ENCODE peak calls at places on chromosomes 4 and X, in ten cellular contexts. One of them, this sample, is unnamed. For H3K4me1, the result is how much of the 10 kb centered on the place peaks cover.

GRCh38 chr4:40909363-40909876 is 159.7 kb downstream of the NSUN7 start:
- DNase-seq in astrocyte: peak
- DNase-seq in heart right ventricle: no peak
- DNase-seq in transverse colon: no peak
- DNase-seq in tibial artery: no peak
- DNase-seq in stomach: no peak
- DNase-seq in cardiac muscle cell: peak
- DNase-seq in breast epithelium: no peak
- DNase-seq in BE2C: peak
- DNase-seq in mammary epithelial cell: peak
- DNase-seq in this sample: no peak

GRCh38 chr4:52172166-52172565 is 121.1 kb downstream of the SPATA18 start:
- DNase-seq in heart right ventricle: no peak
- DNase-seq in tibial artery: no peak
- DNase-seq in stomach: no peak
- DNase-seq in transverse colon: no peak
- DNase-seq in cardiac muscle cell: peak
- DNase-seq in mammary epithelial cell: peak
- DNase-seq in BE2C: no peak
- DNase-seq in breast epithelium: no peak
- DNase-seq in astrocyte: no peak
- DNase-seq in this sample: no peak

GRCh38 chr4:10587697-10588096 is 96.9 kb downstream of the CLNK start:
- DNase-seq in mammary epithelial cell: no peak
- DNase-seq in BE2C: no peak
- DNase-seq in transverse colon: no peak
- DNase-seq in astrocyte: peak
- DNase-seq in cardiac muscle cell: no peak
- DNase-seq in breast epithelium: no peak
- DNase-seq in stomach: no peak
- DNase-seq in heart right ventricle: no peak
- DNase-seq in tibial artery: no peak
- DNase-seq in this sample: no peak

GRCh38 chr4:90039122-90039521 is 88.1 kb upstream of the CCSER1 start:
- DNase-seq in cardiac muscle cell: no peak
- DNase-seq in stomach: no peak
- DNase-seq in heart right ventricle: no peak
- DNase-seq in breast epithelium: no peak
- DNase-seq in astrocyte: no peak
- DNase-seq in transverse colon: no peak
- DNase-seq in mammary epithelial cell: no peak
- DNase-seq in tibial artery: no peak
- DNase-seq in BE2C: no peak
- DNase-seq in this sample: no peak

GRCh38 chr4:140888059-140888458 is 131.9 kb upstream of the TBC1D9 start:
- DNase-seq in breast epithelium: no peak
- DNase-seq in heart right ventricle: no peak
- DNase-seq in transverse colon: no peak
- DNase-seq in mammary epithelial cell: no peak
- DNase-seq in astrocyte: no peak
- DNase-seq in BE2C: no peak
- DNase-seq in stomach: no peak
- DNase-seq in tibial artery: no peak
- DNase-seq in cardiac muscle cell: no peak
- DNase-seq in this sample: no peak

GRCh38 chr4:68655764-68656444 is 14.5 kb downstream of the UGT2B15 start:
- DNase-seq in BE2C: no peak
- DNase-seq in cardiac muscle cell: no peak
- DNase-seq in transverse colon: no peak
- DNase-seq in breast epithelium: no peak
- DNase-seq in heart right ventricle: no peak
- DNase-seq in astrocyte: no peak
- DNase-seq in mammary epithelial cell: no peak
- DNase-seq in tibial artery: no peak
- DNase-seq in stomach: no peak
- DNase-seq in this sample: no peak

GRCh38 chrX:126272795-126273497 is 106.9 kb upstream of the DCAF12L2 start:
- DNase-seq in tibial artery: no peak
- DNase-seq in transverse colon: no peak
- DNase-seq in cardiac muscle cell: no peak
- DNase-seq in BE2C: no peak
- DNase-seq in mammary epithelial cell: no peak
- DNase-seq in heart right ventricle: no peak
- DNase-seq in stomach: no peak
- DNase-seq in astrocyte: no peak
- DNase-seq in breast epithelium: no peak
- DNase-seq in this sample: no peak

GRCh38 chr4:82787342-82787741 is 11.3 kb downstream of the SCD5 start:
- DNase-seq in stomach: no peak
- DNase-seq in heart right ventricle: no peak
- DNase-seq in transverse colon: no peak
- DNase-seq in breast epithelium: no peak
- DNase-seq in BE2C: no peak
- DNase-seq in cardiac muscle cell: peak
- DNase-seq in mammary epithelial cell: peak
- DNase-seq in tibial artery: no peak
- DNase-seq in astrocyte: peak
- DNase-seq in this sample: no peak

GRCh38 chrX:133639726-133640125 is 224.4 kb upstream of the GPC4 start:
- DNase-seq in BE2C: no peak
- DNase-seq in mammary epithelial cell: no peak
- DNase-seq in transverse colon: no peak
- DNase-seq in breast epithelium: no peak
- DNase-seq in cardiac muscle cell: no peak
- DNase-seq in heart right ventricle: no peak
- DNase-seq in astrocyte: no peak
- DNase-seq in tibial artery: no peak
- DNase-seq in stomach: no peak
- DNase-seq in this sample: no peak

GRCh38 chr4:3077796-3078195 is 3.3 kb downstream of the HTT start:
- DNase-seq in mammary epithelial cell: no peak
- DNase-seq in tibial artery: no peak
- DNase-seq in astrocyte: no peak
- DNase-seq in stomach: no peak
- DNase-seq in breast epithelium: no peak
- DNase-seq in BE2C: no peak
- DNase-seq in heart right ventricle: no peak
- DNase-seq in cardiac muscle cell: no peak
- DNase-seq in transverse colon: no peak
- DNase-seq in this sample: no peak

GRCh38 chrX:24761306-24761705 is 67.6 kb downstream of the POLA1 start:
- DNase-seq in tibial artery: no peak
- DNase-seq in breast epithelium: no peak
- DNase-seq in cardiac muscle cell: no peak
- DNase-seq in transverse colon: no peak
- DNase-seq in BE2C: no peak
- DNase-seq in astrocyte: peak
- DNase-seq in stomach: no peak
- DNase-seq in heart right ventricle: no peak
- DNase-seq in mammary epithelial cell: no peak
- DNase-seq in this sample: no peak

GRCh38 chrX:107559506-107559905 is 68.8 kb upstream of the PRPS1 start:
- DNase-seq in astrocyte: no peak
- DNase-seq in mammary epithelial cell: no peak
- DNase-seq in transverse colon: no peak
- DNase-seq in stomach: no peak
- DNase-seq in heart right ventricle: no peak
- DNase-seq in BE2C: no peak
- DNase-seq in cardiac muscle cell: no peak
- DNase-seq in tibial artery: no peak
- DNase-seq in breast epithelium: no peak
- DNase-seq in this sample: no peak

DNA sequence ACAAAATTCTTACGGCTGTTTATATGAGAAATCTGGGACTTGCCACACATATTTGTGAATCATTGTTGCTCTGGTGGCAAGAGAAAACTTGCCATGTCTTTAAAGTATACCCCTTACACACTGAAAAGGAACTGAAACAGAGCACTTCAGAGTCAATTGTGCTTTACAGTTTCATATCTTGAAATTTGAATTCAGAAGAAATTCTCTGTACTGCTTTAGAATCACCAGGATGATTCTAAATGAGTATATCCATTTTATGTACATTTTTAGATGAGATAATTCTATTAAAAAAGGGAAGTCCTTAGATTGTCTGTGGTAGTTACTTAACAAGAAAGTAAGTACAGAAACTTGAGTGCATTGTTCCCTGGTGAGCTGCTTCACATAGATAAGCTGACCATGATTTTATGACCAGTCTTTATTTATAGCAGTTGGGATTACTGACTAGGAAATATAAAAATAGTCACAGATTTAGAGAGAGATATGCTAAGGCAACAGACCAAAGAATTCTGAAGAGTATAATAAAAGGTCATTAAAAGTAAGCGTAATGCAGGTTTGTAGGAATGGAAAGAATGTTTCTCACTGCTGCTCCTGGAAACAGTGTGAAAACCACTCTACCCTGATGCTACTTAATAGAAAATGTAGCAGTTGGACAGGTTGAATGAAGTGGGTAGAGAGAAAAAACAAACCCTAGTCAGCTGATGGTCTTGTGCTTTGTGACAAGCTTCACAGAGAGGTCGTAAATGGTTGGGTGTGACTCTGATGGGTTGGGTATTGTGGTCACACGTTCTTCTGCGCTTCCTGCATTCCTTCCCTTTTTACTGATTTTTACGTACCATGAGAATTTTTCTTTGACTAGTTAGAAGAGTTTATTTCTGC is 41.0 kb downstream of the FNIP2 start:
- DNase-seq in BE2C: no peak
- DNase-seq in mammary epithelial cell: peak
- DNase-seq in transverse colon: peak
- DNase-seq in heart right ventricle: peak
- DNase-seq in astrocyte: peak
- DNase-seq in stomach: no peak
- DNase-seq in cardiac muscle cell: peak
- DNase-seq in tibial artery: peak
- DNase-seq in breast epithelium: no peak
- DNase-seq in this sample: no peak
- H3K4me1 ChIP-seq in BE2C: under half
- H3K4me1 ChIP-seq in mammary epithelial cell: under half
- H3K4me1 ChIP-seq in transverse colon: half or more
- H3K4me1 ChIP-seq in heart right ventricle: half or more
- H3K4me1 ChIP-seq in astrocyte: under half
- H3K4me1 ChIP-seq in stomach: half or more
- H3K4me1 ChIP-seq in cardiac muscle cell: half or more
- H3K4me1 ChIP-seq in tibial artery: under half
- H3K4me1 ChIP-seq in breast epithelium: under half
- H3K4me1 ChIP-seq in this sample: half or more

GRCh38 chrX:128816919-128817318 is 706.4 kb downstream of the SMARCA1 start:
- DNase-seq in astrocyte: no peak
- DNase-seq in transverse colon: no peak
- DNase-seq in mammary epithelial cell: no peak
- DNase-seq in BE2C: no peak
- DNase-seq in breast epithelium: no peak
- DNase-seq in heart right ventricle: no peak
- DNase-seq in stomach: no peak
- DNase-seq in cardiac muscle cell: no peak
- DNase-seq in tibial artery: no peak
- DNase-seq in this sample: no peak
- TF ChIP-seq CTCF in astrocyte: no peak
- TF ChIP-seq CTCF in transverse colon: peak
- TF ChIP-seq CTCF in mammary epithelial cell: no peak
- TF ChIP-seq CTCF in BE2C: peak
- TF ChIP-seq CTCF in breast epithelium: no peak
- TF ChIP-seq CTCF in heart right ventricle: peak
- TF ChIP-seq CTCF in stomach: no peak
- TF ChIP-seq CTCF in cardiac muscle cell: no peak
- TF ChIP-seq CTCF in tibial artery: no peak
- TF ChIP-seq CTCF in this sample: peak

DNA sequence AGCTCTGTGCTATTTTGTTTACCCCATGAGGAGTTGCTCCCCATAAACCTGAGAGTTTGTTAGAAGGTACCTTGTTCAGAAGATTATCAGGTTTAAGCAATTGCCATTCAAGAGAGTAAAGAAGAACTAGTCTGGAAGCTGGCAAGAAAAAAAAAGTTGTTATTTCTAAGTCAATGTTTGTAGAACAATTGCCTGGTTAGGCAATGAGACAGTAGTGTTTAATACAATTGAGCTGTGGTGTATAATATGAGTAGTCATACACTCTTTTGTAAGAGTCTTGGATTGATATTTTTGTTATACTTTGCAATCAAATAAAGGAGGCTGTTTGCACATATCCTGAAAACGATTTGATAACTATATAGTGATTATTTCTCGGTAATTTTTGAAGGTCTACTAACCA is 44.7 kb downstream of the GALNT7 start:
- DNase-seq in BE2C: no peak
- DNase-seq in astrocyte: no peak
- DNase-seq in mammary epithelial cell: no peak
- DNase-seq in transverse colon: no peak
- DNase-seq in cardiac muscle cell: peak
- DNase-seq in heart right ventricle: no peak
- DNase-seq in breast epithelium: no peak
- DNase-seq in tibial artery: no peak
- DNase-seq in stomach: no peak
- DNase-seq in this sample: no peak
- H3K4me1 ChIP-seq in BE2C: under half
- H3K4me1 ChIP-seq in astrocyte: under half
- H3K4me1 ChIP-seq in mammary epithelial cell: half or more
- H3K4me1 ChIP-seq in transverse colon: under half
- H3K4me1 ChIP-seq in cardiac muscle cell: under half
- H3K4me1 ChIP-seq in heart right ventricle: under half
- H3K4me1 ChIP-seq in breast epithelium: under half
- H3K4me1 ChIP-seq in tibial artery: under half
- H3K4me1 ChIP-seq in stomach: under half
- H3K4me1 ChIP-seq in this sample: under half

GRCh38 chrX:153352858-153353257 is 18.9 kb downstream of the ZNF275 start:
- DNase-seq in transverse colon: no peak
- DNase-seq in mammary epithelial cell: no peak
- DNase-seq in BE2C: no peak
- DNase-seq in heart right ventricle: no peak
- DNase-seq in tibial artery: no peak
- DNase-seq in astrocyte: no peak
- DNase-seq in stomach: no peak
- DNase-seq in breast epithelium: no peak
- DNase-seq in cardiac muscle cell: no peak
- DNase-seq in this sample: no peak

GRCh38 chrX:153357877-153358276 is 23.9 kb downstream of the ZNF275 start:
- DNase-seq in cardiac muscle cell: no peak
- DNase-seq in astrocyte: no peak
- DNase-seq in tibial artery: no peak
- DNase-seq in transverse colon: no peak
- DNase-seq in BE2C: no peak
- DNase-seq in heart right ventricle: no peak
- DNase-seq in stomach: no peak
- DNase-seq in breast epithelium: no peak
- DNase-seq in mammary epithelial cell: no peak
- DNase-seq in this sample: no peak

GRCh38 chrX:153351981-153352380 is 18.0 kb downstream of the ZNF275 start:
- DNase-seq in tibial artery: no peak
- DNase-seq in transverse colon: no peak
- DNase-seq in breast epithelium: no peak
- DNase-seq in astrocyte: no peak
- DNase-seq in cardiac muscle cell: no peak
- DNase-seq in stomach: no peak
- DNase-seq in BE2C: no peak
- DNase-seq in mammary epithelial cell: no peak
- DNase-seq in heart right ventricle: no peak
- DNase-seq in this sample: no peak

GRCh38 chrX:153349952-153350351 is 16.0 kb downstream of the ZNF275 start:
- DNase-seq in BE2C: no peak
- DNase-seq in transverse colon: no peak
- DNase-seq in stomach: no peak
- DNase-seq in mammary epithelial cell: no peak
- DNase-seq in heart right ventricle: no peak
- DNase-seq in astrocyte: no peak
- DNase-seq in breast epithelium: no peak
- DNase-seq in tibial artery: no peak
- DNase-seq in cardiac muscle cell: no peak
- DNase-seq in this sample: no peak

GRCh38 chrX:153353416-153353815 is 19.5 kb downstream of the ZNF275 start:
- DNase-seq in astrocyte: no peak
- DNase-seq in tibial artery: no peak
- DNase-seq in mammary epithelial cell: no peak
- DNase-seq in stomach: no peak
- DNase-seq in cardiac muscle cell: no peak
- DNase-seq in heart right ventricle: no peak
- DNase-seq in transverse colon: no peak
- DNase-seq in BE2C: peak
- DNase-seq in breast epithelium: no peak
- DNase-seq in this sample: no peak
- TF ChIP-seq CTCF in astrocyte: no peak
- TF ChIP-seq CTCF in tibial artery: no peak
- TF ChIP-seq CTCF in mammary epithelial cell: no peak
- TF ChIP-seq CTCF in stomach: no peak
- TF ChIP-seq CTCF in cardiac muscle cell: peak
- TF ChIP-seq CTCF in heart right ventricle: no peak
- TF ChIP-seq CTCF in transverse colon: no peak
- TF ChIP-seq CTCF in BE2C: peak
- TF ChIP-seq CTCF in breast epithelium: no peak
- TF ChIP-seq CTCF in this sample: no peak

This sample was measured in left lung.